ENCODE peak calls at places on chromosomes 1 and 21, in four cellular contexts. U, B, J and E are unnamed samples.

GRCh38 chr1:248822148-248823032 is 3.3 kb downstream of the SH3BP5L start:
- DNase-seq in U (no peak), B (no peak), J (no peak), E (peak)

GRCh38 chr1:91997607-91998195 is 32.1 kb upstream of the EPHX4 start:
- DNase-seq in U (peak), B (peak), J (no peak), E (no peak)

GRCh38 chr1:35509558-35509957 is 47.6 kb downstream of the KIAA0319L start:
- DNase-seq in U (no peak), B (no peak), J (no peak), E (no peak)

GRCh38 chr1:47361380-47361779 is 27.8 kb downstream of the CMPK1 start:
- DNase-seq in U (no peak), B (no peak), J (no peak), E (no peak)

GRCh38 chr21:36232641-36233040 is 76.0 kb downstream of the DOP1B start:
- DNase-seq in U (no peak), B (no peak), J (no peak), E (no peak)

GRCh38 chr1:245301162-245301580 is 146.4 kb downstream of the KIF26B start:
- DNase-seq in U (no peak), B (peak), J (no peak), E (no peak)

GRCh38 chr1:51253691-51254090 is 17.6 kb downstream of the RNF11 start:
- DNase-seq in U (no peak), B (peak), J (no peak), E (no peak)

GRCh38 chr1:54327386-54328116 is 78.6 kb downstream of the SSBP3 start:
- DNase-seq in U (no peak), B (peak), J (no peak), E (no peak)

GRCh38 chr1:118627435-118627834 is 360.7 kb downstream of the TBX15 start:
- DNase-seq in U (no peak), B (no peak), J (no peak), E (no peak)

GRCh38 chr1:212669600-212669999 is 30.0 kb downstream of the BATF3 start:
- DNase-seq in U (no peak), B (no peak), J (no peak), E (no peak)

GRCh38 chr1:17233675-17234074 is 15.2 kb upstream of the PADI3 start:
- DNase-seq in U (no peak), B (peak), J (no peak), E (no peak)

GRCh38 chr1:7253988-7254587 is 468.8 kb downstream of the CAMTA1 start:
- DNase-seq in U (no peak), B (no peak), J (no peak), E (no peak)

GRCh38 chr1:151997284-151997570 is 3.6 kb upstream of the S100A10 start:
- DNase-seq in U (no peak), B (peak), J (no peak), E (no peak)

GRCh38 chr1:77513839-77514763 is 168.4 kb downstream of the ZZZ3 start:
- DNase-seq in U (no peak), B (peak), J (no peak), E (no peak)

GRCh38 chr1:89990976-89991831 is 3.7 kb upstream of the ZNF326 start:
- DNase-seq in U (no peak), B (peak), J (no peak), E (no peak)

GRCh38 chr1:27525296-27526271 is 35.6 kb upstream of the WASF2 start:
- DNase-seq in U (peak), B (peak), J (no peak), E (no peak)

GRCh38 chr1:236289492-236290131 is 7.9 kb upstream of the ERO1B start:
- DNase-seq in U (no peak), B (no peak), J (no peak), E (no peak)

GRCh38 chr1:152777510-152778137 is 2.7 kb downstream of the LCE1F start:
- DNase-seq in U (no peak), B (no peak), J (no peak), E (no peak)

GRCh38 chr1:93925206-93925605 is 16.0 kb upstream of the GCLM start:
- DNase-seq in U (no peak), B (no peak), J (no peak), E (no peak)

GRCh38 chr1:211630236-211631081 is 45.0 kb downstream of the NEK2 start:
- DNase-seq in U (no peak), B (no peak), J (no peak), E (no peak)

GRCh38 chr1:50108497-50109073 is at the start of gene ELAVL4:
- DNase-seq in U (no peak), B (no peak), J (no peak), E (no peak)

GRCh38 chr1:36352141-36352909 is 28.9 kb upstream of the EVA1B start:
- DNase-seq in U (no peak), B (peak), J (no peak), E (no peak)

GRCh38 chr1:208007938-208008342 is 97.0 kb upstream of the CD34 start:
- DNase-seq in U (no peak), B (peak), J (no peak), E (no peak)

GRCh38 chr1:173356211-173356762 is 120.8 kb upstream of the PRDX6 start:
- DNase-seq in U (no peak), B (peak), J (no peak), E (no peak)

GRCh38 chr1:15051898-15052528 is 101.5 kb upstream of the TMEM51 start:
- DNase-seq in U (no peak), B (peak), J (no peak), E (no peak)

GRCh38 chr1:199545780-199546179 is 481.7 kb upstream of the NR5A2 start:
- DNase-seq in U (no peak), B (no peak), J (no peak), E (no peak)

GRCh38 chr1:190022709-190023108 is 455.0 kb downstream of the BRINP3 start:
- DNase-seq in U (no peak), B (peak), J (no peak), E (no peak)

GRCh38 chr21:26572668-26573381 is at the start of gene CYYR1:
- DNase-seq in U (peak), B (no peak), J (peak), E (peak)

GRCh38 chr1:23810818-23811420 is 10.4 kb upstream of the GALE start:
- DNase-seq in U (peak), B (peak), J (no peak), E (no peak)

GRCh38 chr1:228515200-228515834 is 28.1 kb downstream of the RNF187 start:
- DNase-seq in U (peak), B (peak), J (peak), E (peak)
- TF ChIP-seq CTCF in U (peak), B (peak), J (peak), E (peak)

DNA sequence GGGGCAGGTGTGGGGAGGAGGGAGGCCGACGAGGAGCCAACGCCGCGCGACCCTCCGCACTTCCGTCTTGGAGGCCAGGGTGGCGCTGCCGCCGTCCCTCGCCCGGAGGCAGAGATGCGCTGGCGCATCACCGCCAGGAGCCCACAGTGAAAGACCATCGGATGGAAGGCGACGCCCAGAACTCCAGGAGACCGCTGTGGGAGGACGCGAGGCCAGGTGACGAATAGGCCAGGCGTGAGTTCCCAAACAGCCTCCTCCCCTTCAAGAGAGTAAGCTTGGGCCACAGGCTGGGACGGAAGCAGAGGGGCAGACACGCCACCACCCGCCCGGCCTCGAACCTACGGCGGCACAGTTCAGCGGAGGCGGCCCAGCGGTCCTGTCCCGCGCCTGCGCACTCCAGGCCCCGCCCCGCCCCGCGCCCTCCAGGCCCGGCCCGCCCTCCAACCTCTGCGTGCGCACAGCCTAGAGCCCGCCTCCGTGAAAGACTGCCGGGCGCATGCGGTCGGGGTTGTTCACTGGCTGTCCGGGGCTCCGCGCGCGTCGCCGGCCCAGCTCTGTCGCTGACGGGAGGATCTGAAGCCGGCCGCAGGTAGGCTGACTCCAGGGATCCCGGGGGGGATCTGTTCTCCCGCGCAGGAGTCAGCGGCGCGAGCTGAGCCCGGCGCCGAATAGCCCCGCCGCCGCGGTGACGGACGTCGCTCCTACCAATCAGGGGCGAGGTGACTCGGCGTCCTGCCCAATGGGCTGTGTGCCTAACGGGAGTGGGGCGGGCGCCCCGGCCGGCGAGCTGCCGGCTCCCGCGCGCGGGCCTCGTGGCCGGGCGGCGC is at the start of gene CTPS1:
- DNase-seq in U (peak), B (peak), J (peak), E (peak)
- TF ChIP-seq CTCF in U (peak), B (peak), J (peak), E (peak)

DNA sequence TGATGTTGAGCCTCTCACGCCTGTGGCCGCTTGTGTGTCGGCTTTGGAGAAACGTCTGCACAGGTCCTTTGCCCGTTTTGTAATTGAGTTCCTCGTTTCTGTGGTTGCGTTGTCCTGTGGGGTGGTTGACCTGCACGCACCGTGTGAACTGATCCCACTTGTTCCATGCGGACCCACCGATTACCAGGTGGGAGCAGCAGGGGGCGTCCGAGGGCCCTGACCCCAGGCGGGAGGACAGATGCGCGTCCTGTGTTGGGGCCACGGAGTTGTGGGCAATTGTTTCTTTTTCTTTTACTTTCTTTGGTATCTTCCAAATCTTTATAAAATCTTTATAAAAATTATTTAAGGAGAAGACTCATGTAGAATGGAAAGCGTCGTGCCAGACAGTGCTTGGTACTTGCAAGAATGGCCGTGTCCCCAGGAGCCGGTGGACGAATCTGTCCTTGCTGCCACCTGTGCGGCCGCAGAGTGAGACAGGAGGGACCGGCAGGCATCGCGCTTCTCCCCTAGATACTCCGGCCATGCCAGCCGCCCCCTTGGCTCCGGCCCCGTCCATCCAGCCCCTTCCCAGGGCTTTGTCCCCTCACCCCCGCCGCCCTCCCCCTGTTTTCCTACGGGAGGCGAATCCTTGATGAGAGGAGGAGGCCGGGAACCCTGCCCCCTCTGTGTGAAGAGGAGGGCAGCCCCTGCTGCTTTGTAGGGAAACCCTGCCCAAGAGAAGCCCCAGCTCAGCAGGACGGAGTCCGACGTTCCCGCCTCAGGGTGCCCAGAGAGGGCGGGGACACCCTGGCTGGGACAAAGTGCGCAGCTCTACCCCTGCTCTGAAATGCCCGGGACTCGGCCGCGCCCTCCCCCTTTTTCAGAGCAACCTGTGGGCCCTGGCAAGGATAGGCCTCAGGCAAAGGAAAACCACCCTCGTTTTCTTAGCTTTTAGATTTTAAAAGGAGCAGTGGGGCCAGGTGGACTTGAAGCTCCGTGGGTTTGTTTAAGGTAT is 41.7 kb downstream of the PRKCZ start:
- DNase-seq in U (peak), B (no peak), J (peak), E (no peak)
- TF ChIP-seq CTCF in U (peak), B (peak), J (peak), E (peak)

GRCh38 chr21:46543306-46543705 is 61.6 kb downstream of the S100B start:
- DNase-seq in U (no peak), B (no peak), J (no peak), E (no peak)

GRCh38 chr21:46538851-46539666 is 65.8 kb downstream of the S100B start:
- DNase-seq in U (no peak), B (no peak), J (no peak), E (no peak)

GRCh38 chr21:46538262-46538661 is 66.6 kb downstream of the S100B start:
- DNase-seq in U (no peak), B (no peak), J (no peak), E (no peak)

GRCh38 chr21:46542588-46543092 is 62.2 kb downstream of the S100B start:
- DNase-seq in U (no peak), B (no peak), J (no peak), E (no peak)

DNA sequence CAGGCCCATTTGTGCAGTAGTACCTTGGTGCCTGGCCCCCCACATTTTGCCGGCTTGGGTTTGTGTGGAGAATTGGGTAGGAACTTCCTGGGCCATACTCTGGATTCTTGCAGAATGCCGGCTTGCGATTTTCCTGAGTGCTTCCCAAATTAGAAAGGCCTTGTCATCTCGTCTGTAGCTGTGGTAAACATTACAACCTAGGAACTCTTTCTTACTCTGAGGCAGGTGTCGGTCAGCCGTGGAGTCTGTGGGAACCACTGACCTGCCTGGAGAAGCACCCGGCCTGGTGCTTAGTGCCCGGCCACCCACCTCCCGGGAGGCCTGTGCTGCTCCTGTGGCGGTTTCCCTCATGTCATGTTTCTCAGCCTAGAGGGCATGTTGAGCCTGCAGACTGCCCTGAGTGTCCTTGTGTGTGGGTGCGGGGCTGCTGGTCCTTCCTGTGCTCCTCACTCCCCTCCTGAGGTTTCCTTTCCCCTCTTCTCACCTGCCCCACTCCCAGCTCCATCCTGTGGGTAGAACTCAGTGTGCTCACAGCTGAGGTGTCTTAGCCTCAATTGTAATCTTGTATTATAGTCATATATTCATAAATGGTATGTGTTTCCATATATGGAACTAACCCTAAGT is 64.7 kb downstream of the S100B start:
- DNase-seq in U (no peak), B (no peak), J (no peak), E (no peak)
- TF ChIP-seq CTCF in U (no peak), B (no peak), J (no peak), E (no peak)

GRCh38 chr1:214028569-214028968 is 40.8 kb downstream of the PROX1 start:
- DNase-seq in U (no peak), B (no peak), J (no peak), E (no peak)
- TF ChIP-seq CTCF in U (no peak), B (no peak), J (no peak), E (no peak)

GRCh38 chr1:240170245-240170644 is 78.6 kb downstream of the FMN2 start:
- DNase-seq in U (no peak), B (no peak), J (no peak), E (no peak)

GRCh38 chr1:240171907-240172306 is 80.2 kb downstream of the FMN2 start:
- DNase-seq in U (no peak), B (no peak), J (no peak), E (no peak)

GRCh38 chr1:240170806-240171205 is 79.1 kb downstream of the FMN2 start:
- DNase-seq in U (no peak), B (no peak), J (no peak), E (no peak)

GRCh38 chr1:240164742-240165141 is 73.1 kb downstream of the FMN2 start:
- DNase-seq in U (no peak), B (no peak), J (no peak), E (no peak)

DNA sequence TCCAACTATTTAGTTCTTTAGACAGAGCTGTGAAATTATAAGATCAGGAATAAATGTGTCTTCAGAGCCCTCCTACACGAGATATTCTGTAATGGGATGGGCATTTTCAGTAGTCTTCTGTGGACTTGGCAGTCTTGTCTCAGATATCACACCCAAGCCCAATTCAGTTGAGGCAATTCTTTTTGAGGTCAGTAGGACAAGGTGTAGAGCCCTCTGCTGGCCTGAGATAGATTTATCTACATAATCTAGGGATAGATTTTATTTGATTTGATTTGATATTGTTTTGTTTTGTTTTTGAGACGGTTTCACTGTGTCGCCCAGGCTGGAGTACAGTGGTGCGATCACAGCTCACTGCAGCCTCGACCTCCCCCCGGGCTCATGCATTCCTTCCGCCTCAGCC is 77.5 kb downstream of the FMN2 start:
- DNase-seq in U (no peak), B (peak), J (no peak), E (no peak)
- TF ChIP-seq CTCF in U (peak), B (peak), J (no peak), E (peak)